ENCODE peak calls at places on chromosomes 11 and 22, in seven cellular contexts. W, R, U, S, N, G and T are unnamed samples.

GRCh38 chr11:125374398-125374797 is 121.7 kb downstream of the FEZ1 start:
- DNase-seq in R (no peak), W (no peak), N (no peak), S (no peak), U (no peak), G (peak; percentile 14), T (no peak)

GRCh38 chr11:3227568-3228444 is 4.4 kb downstream of the MRGPRE start:
- DNase-seq in N (no peak), W (peak; percentile 40), S (no peak), R (no peak), U (no peak), G (peak; percentile 41), T (no peak)

GRCh38 chr11:74179234-74180126 is 8.4 kb downstream of the PPME1 start:
- DNase-seq in N (no peak), S (no peak), U (no peak), W (no peak), G (no peak), R (peak; percentile 26), T (no peak)

GRCh38 chr11:22169833-22170232 is 23.1 kb upstream of the ANO5 start:
- DNase-seq in N (no peak), G (no peak), R (no peak), S (no peak), U (no peak), W (no peak), T (no peak)

GRCh38 chr11:98940913-98941312 is 79.8 kb upstream of the CNTN5 start:
- DNase-seq in S (no peak), U (no peak), R (no peak), G (no peak), W (no peak), N (no peak), T (no peak)

GRCh38 chr11:79896258-79896657 is 455.4 kb upstream of the TENM4 start:
- DNase-seq in S (no peak), W (no peak), G (no peak), R (no peak), U (no peak), N (no peak), T (no peak)

GRCh38 chr11:120964857-120965256 is 59.0 kb upstream of the TBCEL start:
- DNase-seq in S (no peak), W (no peak), R (no peak), U (no peak), N (peak; percentile 20), G (no peak), T (peak; percentile 32)

GRCh38 chr11:88405853-88406252 is 68.3 kb upstream of the CTSC start:
- DNase-seq in U (no peak), G (no peak), R (no peak), W (no peak), S (no peak), N (no peak), T (no peak)

GRCh38 chr22:46091277-46091977 is 58.9 kb upstream of the PPARA start:
- DNase-seq in G (no peak), R (peak; percentile 10), S (peak; percentile 26), W (peak; percentile 26), N (no peak), U (no peak), T (peak; percentile 19)

GRCh38 chr11:73912045-73912444 is 35.2 kb downstream of the PAAF1 start:
- DNase-seq in W (no peak), N (no peak), G (no peak), R (no peak), S (no peak), U (no peak), T (no peak)

GRCh38 chr11:118998822-118999221 is 884 bp downstream of the CENATAC start:
- DNase-seq in G (no peak), R (peak; percentile 56), U (peak; percentile 38), W (no peak), S (no peak), N (peak; percentile 58), T (peak; percentile 78)

GRCh38 chr22:49432211-49432905 is 395.3 kb downstream of the BRD1 start:
- DNase-seq in W (no peak), U (no peak), S (no peak), N (no peak), G (no peak), R (no peak), T (no peak)

GRCh38 chr11:84819128-84819527 is 808.0 kb downstream of the DLG2 start:
- DNase-seq in W (no peak), N (peak; percentile 6), S (no peak), G (no peak), U (no peak), R (no peak), T (peak; percentile 12)

GRCh38 chr11:96038046-96038445 is 114.1 kb upstream of the MTMR2 start:
- DNase-seq in U (no peak), G (no peak), S (no peak), W (no peak), N (no peak), R (peak; percentile 58), T (no peak)

GRCh38 chr11:3122775-3123201 is 42.3 kb downstream of the OSBPL5 start:
- DNase-seq in G (peak; percentile 39), N (no peak), W (peak; percentile 44), U (no peak), S (peak; percentile 29), R (no peak), T (no peak)

GRCh38 chr11:133787379-133788103 is 57.8 kb downstream of the SPATA19 start:
- DNase-seq in S (peak; percentile 67), N (no peak), U (no peak), G (no peak), W (no peak), R (no peak), T (no peak)

GRCh38 chr11:95832763-95833162 is 42.5 kb downstream of the CEP57 start:
- DNase-seq in U (no peak), W (no peak), S (no peak), N (no peak), G (no peak), R (peak; percentile 86), T (peak; percentile 58)

GRCh38 chr22:20118572-20119020 is 1.6 kb upstream of the TRMT2A start:
- DNase-seq in W (peak; percentile 21), S (peak; percentile 15), R (no peak), G (no peak), N (no peak), U (no peak), T (no peak)

GRCh38 chr11:110479445-110480101 is 49.8 kb downstream of the FDX1 start:
- DNase-seq in R (peak; percentile 44), N (peak; percentile 19), U (no peak), S (no peak), G (no peak), W (no peak), T (peak; percentile 89)

GRCh38 chr11:1841511-1842148 is 2.8 kb downstream of the TNNI2 start:
- DNase-seq in W (peak; percentile 40), R (no peak), S (peak; percentile 25), U (no peak), G (peak; percentile 48), N (no peak), T (no peak)

GRCh38 chr11:927871-928270 is 2.2 kb downstream of the AP2A2 start:
- DNase-seq in G (no peak), S (no peak), W (no peak), U (no peak), N (no peak), R (no peak), T (no peak)

GRCh38 chr22:30286813-30287625 is 2.3 kb downstream of the CASTOR1 start:
- DNase-seq in N (peak; percentile 45), W (peak; percentile 88), S (peak; percentile 67), G (peak; percentile 89), R (no peak), U (peak; percentile 67), T (peak; percentile 49)

GRCh38 chr11:68528630-68529029 is 68.1 kb downstream of the PPP6R3 start:
- DNase-seq in U (no peak), W (no peak), N (no peak), R (peak; percentile 47), S (no peak), G (no peak), T (no peak)

GRCh38 chr11:7251836-7252682 is at the start of gene SYT9:
- DNase-seq in N (peak; percentile 2), W (peak; percentile 62), U (peak; percentile 38), R (peak; percentile 10), G (peak; percentile 55), S (peak; percentile 32), T (peak; percentile 15)

DNA sequence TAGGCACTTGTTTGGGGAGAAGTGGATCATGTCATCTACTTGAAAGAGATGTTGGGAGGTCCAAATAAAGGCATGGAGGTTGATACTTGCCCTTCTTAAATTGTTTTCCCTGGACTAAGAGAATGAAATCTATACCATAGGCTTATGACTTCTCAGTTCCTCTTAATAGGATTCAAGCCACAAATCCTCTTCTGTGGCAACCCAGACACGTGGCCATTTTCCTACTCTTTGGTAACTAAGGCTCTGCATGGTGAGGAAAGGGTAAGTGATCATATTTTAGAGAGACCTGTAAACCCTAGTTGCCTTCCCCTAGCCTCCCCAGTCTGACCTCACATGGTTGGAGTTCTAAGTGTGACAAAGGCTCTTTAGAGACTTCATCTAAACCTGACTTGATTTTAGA is 72.9 kb upstream of the CD44 start:
- DNase-seq in G (no peak), R (no peak), W (no peak), U (no peak), N (no peak), S (no peak), T (no peak)
- H3K4me3 ChIP-seq in G (no peak overlapping the region), R (no peak overlapping the region), W (no peak overlapping the region), U (no peak overlapping the region), N (no peak overlapping the region), S (no peak overlapping the region), T (no peak overlapping the region)

GRCh38 chr22:42307806-42308563 is 37.5 kb upstream of the TCF20 start:
- DNase-seq in U (no peak), R (no peak), G (no peak), N (no peak), S (no peak), W (no peak), T (no peak)
- TF ChIP-seq CTCF in U (no peak), R (no peak), G (no peak), N (no peak), S (no peak), W (no peak), T (no peak)

DNA sequence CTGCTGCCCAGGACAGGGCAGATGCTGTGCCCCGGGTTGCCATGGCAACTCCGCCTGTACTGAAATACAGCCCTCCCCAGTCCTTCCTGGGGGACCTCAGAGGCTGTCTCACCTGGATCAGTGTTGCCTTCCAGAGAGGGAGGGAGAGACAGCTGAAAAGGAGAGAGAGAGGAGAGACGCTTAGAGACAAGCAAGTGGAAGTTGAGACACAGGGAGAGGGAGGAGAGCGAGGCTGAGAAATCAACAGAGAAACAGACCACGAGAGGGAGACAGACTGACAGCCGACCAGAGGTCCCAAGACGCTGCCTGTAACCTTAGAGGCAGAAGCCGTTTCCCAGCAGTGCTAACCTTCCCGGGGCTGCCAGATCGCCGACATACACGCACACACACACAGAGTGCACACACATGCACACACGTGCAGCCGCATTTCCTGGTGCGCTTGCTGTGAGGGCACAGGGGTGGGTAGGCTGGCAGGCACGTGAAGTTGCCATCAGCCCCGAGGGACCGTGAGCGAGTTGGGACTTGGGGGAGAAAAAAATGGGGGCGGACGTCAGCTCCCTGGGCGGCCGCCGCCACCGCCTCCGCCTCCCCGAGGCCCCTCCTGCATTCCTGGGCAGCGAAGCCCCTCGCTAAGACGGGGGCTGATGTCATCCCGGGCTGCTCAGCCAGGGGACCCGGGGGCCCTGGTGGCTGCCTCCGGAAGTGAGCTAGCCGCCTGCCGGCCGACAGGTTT is 88.6 kb upstream of the CRYBB3 start:
- DNase-seq in G (peak; percentile 79), R (peak; percentile 72), W (peak; percentile 83), N (peak; percentile 80), S (peak; percentile 65), U (peak; percentile 50), T (peak; percentile 81)
- H3K4me3 ChIP-seq in G (peak overlapping the region; percentile 47), R (peak overlapping the region; percentile 58), W (peak overlapping the region; percentile 65), N (peak overlapping the region; percentile 58), S (peak overlapping the region; percentile 72), U (peak overlapping the region; percentile 75), T (peak overlapping the region; percentile 70)

GRCh38 chr22:25567305-25567704 is 2.8 kb downstream of the GRK3 start:
- DNase-seq in R (no peak), W (no peak), G (no peak), U (no peak), N (no peak), S (no peak), T (no peak)
- TF ChIP-seq CTCF in R (no peak), W (no peak), G (no peak), U (no peak), N (no peak), S (no peak), T (no peak)